ENCODE peak calls at places on chromosomes 2 and 18, in eight cellular contexts. Y is NCI-H1105, H is NCI-H146, Q is brain microvascular endothelial cell, P is fibroblast of lung, Z is activated T-cell treated with anti-CD3 and anti-CD28 coated beads for 1 hour, U is HT1080, M is T-helper 17 cell. I is an unnamed sample.

GRCh38 chr2:34815052-34815741 is 1216.1 kb upstream of the FAM98A start:
- DNase-seq in Y (no peak), H (no peak), Q (no peak), P (no peak), Z (no peak), U (no peak), M (no peak), I (no peak)

GRCh38 chr2:20424300-20425290 is 22.3 kb upstream of the RHOB start:
- DNase-seq in Y (no peak), H (no peak), Q (peak), P (peak), Z (no peak), U (peak), M (no peak), I (no peak)

GRCh38 chr2:144925886-144926285 is 406.0 kb upstream of the ZEB2 start:
- DNase-seq in Y (no peak), H (no peak), Q (no peak), P (no peak), Z (no peak), U (no peak), M (no peak), I (no peak)

GRCh38 chr2:205766765-205767359 is 84.6 kb downstream of the NRP2 start:
- DNase-seq in Y (peak), H (peak), Q (peak), P (peak), Z (peak), U (peak), M (peak), I (no peak)

GRCh38 chr18:36786686-36787085 is 42.1 kb downstream of the TPGS2 start:
- DNase-seq in Y (no peak), H (no peak), Q (peak), P (peak), Z (no peak), U (peak), M (no peak), I (peak)

GRCh38 chr2:45067859-45068642 is 58.8 kb upstream of the SIX2 start:
- DNase-seq in Y (no peak), H (peak), Q (no peak), P (no peak), Z (no peak), U (no peak), M (no peak), I (peak)

GRCh38 chr2:67304300-67304890 is 92.7 kb upstream of the ETAA1 start:
- DNase-seq in Y (peak), H (peak), Q (no peak), P (no peak), Z (no peak), U (no peak), M (no peak), I (no peak)

GRCh38 chr2:74142340-74142739 is 5.4 kb downstream of the BOLA3 start:
- DNase-seq in Y (no peak), H (peak), Q (no peak), P (no peak), Z (no peak), U (no peak), M (no peak), I (no peak)

GRCh38 chr18:23951206-23951605 is 63.3 kb upstream of the TTC39C start:
- DNase-seq in Y (no peak), H (no peak), Q (no peak), P (no peak), Z (no peak), U (no peak), M (no peak), I (no peak)

GRCh38 chr18:50218432-50219197 is 23.7 kb upstream of the MYO5B start:
- DNase-seq in Y (peak), H (peak), Q (peak), P (peak), Z (peak), U (peak), M (no peak), I (no peak)

GRCh38 chr2:69781321-69782248 is 39.7 kb downstream of the ANXA4 start:
- DNase-seq in Y (no peak), H (peak), Q (no peak), P (no peak), Z (no peak), U (no peak), M (no peak), I (no peak)

GRCh38 chr2:23532311-23533013 is 147.5 kb downstream of the KLHL29 start:
- DNase-seq in Y (peak), H (no peak), Q (no peak), P (no peak), Z (peak), U (no peak), M (no peak), I (no peak)

I was measured in skeletal muscle cell.